ENCODE peak calls at places on chromosome 13, in five cellular contexts. One of them, this sample, is unnamed.

GRCh38 chr13:21998279-21998678 is 327.4 kb downstream of the FGF9 start:
- DNase-seq in KBM-7: no peak
- DNase-seq in NCI-H2081: no peak
- DNase-seq in heart right ventricle: no peak
- DNase-seq in AG10803: no peak
- DNase-seq in this sample: no peak

GRCh38 chr13:113299951-113300350 is 2.9 kb downstream of the LAMP1 start:
- DNase-seq in AG10803: no peak
- DNase-seq in NCI-H2081: no peak
- DNase-seq in heart right ventricle: no peak
- DNase-seq in KBM-7: peak
- DNase-seq in this sample: no peak

GRCh38 chr13:49869514-49869913 is 66.6 kb downstream of the SPRYD7 start:
- DNase-seq in KBM-7: peak
- DNase-seq in heart right ventricle: no peak
- DNase-seq in AG10803: peak
- DNase-seq in NCI-H2081: no peak
- DNase-seq in this sample: peak

GRCh38 chr13:90445179-90445578 is 902.3 kb upstream of the MIR17HG start:
- DNase-seq in heart right ventricle: no peak
- DNase-seq in AG10803: peak
- DNase-seq in NCI-H2081: no peak
- DNase-seq in KBM-7: no peak
- DNase-seq in this sample: peak

GRCh38 chr13:30796132-30796832 is 60.9 kb downstream of the ALOX5AP start:
- DNase-seq in AG10803: peak
- DNase-seq in heart right ventricle: no peak
- DNase-seq in KBM-7: no peak
- DNase-seq in NCI-H2081: no peak
- DNase-seq in this sample: peak

GRCh38 chr13:113485545-113485944 is 5.0 kb downstream of the DCUN1D2 start:
- DNase-seq in heart right ventricle: no peak
- DNase-seq in KBM-7: no peak
- DNase-seq in NCI-H2081: no peak
- DNase-seq in AG10803: no peak
- DNase-seq in this sample: no peak

GRCh38 chr13:110626510-110626909 is 11.2 kb downstream of the NAXD start:
- DNase-seq in AG10803: no peak
- DNase-seq in heart right ventricle: no peak
- DNase-seq in NCI-H2081: no peak
- DNase-seq in KBM-7: no peak
- DNase-seq in this sample: no peak

GRCh38 chr13:39317284-39317683 is 279.0 kb downstream of the NHLRC3 start:
- DNase-seq in NCI-H2081: no peak
- DNase-seq in heart right ventricle: peak
- DNase-seq in KBM-7: no peak
- DNase-seq in AG10803: peak
- DNase-seq in this sample: peak

GRCh38 chr13:84136582-84136981 is 254.3 kb upstream of the SLITRK1 start:
- DNase-seq in KBM-7: no peak
- DNase-seq in NCI-H2081: no peak
- DNase-seq in heart right ventricle: no peak
- DNase-seq in AG10803: no peak
- DNase-seq in this sample: no peak

GRCh38 chr13:66375756-66376155 is 854.4 kb downstream of the PCDH9 start:
- DNase-seq in heart right ventricle: no peak
- DNase-seq in AG10803: peak
- DNase-seq in NCI-H2081: no peak
- DNase-seq in KBM-7: no peak
- DNase-seq in this sample: no peak

GRCh38 chr13:90594694-90595093 is 752.8 kb upstream of the MIR17HG start:
- DNase-seq in heart right ventricle: no peak
- DNase-seq in NCI-H2081: no peak
- DNase-seq in KBM-7: no peak
- DNase-seq in AG10803: peak
- DNase-seq in this sample: peak

GRCh38 chr13:28653111-28653510 is 5.8 kb upstream of the POMP start:
- DNase-seq in NCI-H2081: no peak
- DNase-seq in AG10803: peak
- DNase-seq in heart right ventricle: no peak
- DNase-seq in KBM-7: no peak
- DNase-seq in this sample: no peak

GRCh38 chr13:39766464-39767167 is 111.2 kb downstream of the COG6 start:
- DNase-seq in AG10803: no peak
- DNase-seq in NCI-H2081: no peak
- DNase-seq in KBM-7: no peak
- DNase-seq in heart right ventricle: no peak
- DNase-seq in this sample: no peak

GRCh38 chr13:46062190-46062589 is 9.6 kb upstream of the ZC3H13 start:
- DNase-seq in NCI-H2081: no peak
- DNase-seq in heart right ventricle: no peak
- DNase-seq in KBM-7: no peak
- DNase-seq in AG10803: peak
- DNase-seq in this sample: peak

GRCh38 chr13:80123945-80124344 is 217.0 kb downstream of the SPRY2 start:
- DNase-seq in AG10803: no peak
- DNase-seq in KBM-7: no peak
- DNase-seq in NCI-H2081: no peak
- DNase-seq in heart right ventricle: no peak
- DNase-seq in this sample: no peak

GRCh38 chr13:62875118-62875640 is 1459.5 kb upstream of the PCDH20 start:
- DNase-seq in NCI-H2081: peak
- DNase-seq in AG10803: no peak
- DNase-seq in KBM-7: no peak
- DNase-seq in heart right ventricle: no peak
- DNase-seq in this sample: peak

GRCh38 chr13:46369506-46370268 is 17.4 kb downstream of the RUBCNL start:
- DNase-seq in NCI-H2081: no peak
- DNase-seq in KBM-7: peak
- DNase-seq in AG10803: peak
- DNase-seq in heart right ventricle: no peak
- DNase-seq in this sample: no peak

GRCh38 chr13:28569886-28570285 is 75.0 kb upstream of the FLT1 start:
- DNase-seq in AG10803: no peak
- DNase-seq in KBM-7: no peak
- DNase-seq in NCI-H2081: no peak
- DNase-seq in heart right ventricle: no peak
- DNase-seq in this sample: no peak

GRCh38 chr13:111534646-111535461 is 214.4 kb downstream of the TEX29 start:
- DNase-seq in AG10803: no peak
- DNase-seq in KBM-7: no peak
- DNase-seq in heart right ventricle: no peak
- DNase-seq in NCI-H2081: no peak
- DNase-seq in this sample: no peak

GRCh38 chr13:57629821-57630235 is 1.7 kb upstream of the PCDH17 start:
- DNase-seq in heart right ventricle: peak
- DNase-seq in KBM-7: peak
- DNase-seq in AG10803: peak
- DNase-seq in NCI-H2081: peak
- DNase-seq in this sample: peak

GRCh38 chr13:110555601-110556223 is 5.8 kb downstream of the RAB20 start:
- DNase-seq in KBM-7: peak
- DNase-seq in NCI-H2081: peak
- DNase-seq in AG10803: no peak
- DNase-seq in heart right ventricle: no peak
- DNase-seq in this sample: peak

GRCh38 chr13:26132756-26133155 is 80.9 kb upstream of the SHISA2 start:
- DNase-seq in heart right ventricle: no peak
- DNase-seq in NCI-H2081: peak
- DNase-seq in AG10803: peak
- DNase-seq in KBM-7: peak
- DNase-seq in this sample: peak

GRCh38 chr13:51444922-51445321 is 7.9 kb downstream of the INTS6 start:
- DNase-seq in heart right ventricle: no peak
- DNase-seq in KBM-7: peak
- DNase-seq in NCI-H2081: no peak
- DNase-seq in AG10803: peak
- DNase-seq in this sample: peak

GRCh38 chr13:42594577-42595571 is 20.9 kb downstream of the TNFSF11 start:
- DNase-seq in heart right ventricle: peak
- DNase-seq in AG10803: peak
- DNase-seq in KBM-7: peak
- DNase-seq in NCI-H2081: peak
- DNase-seq in this sample: peak

GRCh38 chr13:76741624-76742023 is 144.6 kb downstream of the KCTD12 start:
- DNase-seq in AG10803: no peak
- DNase-seq in KBM-7: no peak
- DNase-seq in NCI-H2081: no peak
- DNase-seq in heart right ventricle: no peak
- DNase-seq in this sample: no peak

GRCh38 chr13:82571653-82572052 is 1310.6 kb downstream of the SLITRK1 start:
- DNase-seq in NCI-H2081: no peak
- DNase-seq in AG10803: no peak
- DNase-seq in KBM-7: no peak
- DNase-seq in heart right ventricle: no peak
- DNase-seq in this sample: peak

GRCh38 chr13:21060063-21060826 is 1.1 kb downstream of the LATS2 start:
- DNase-seq in KBM-7: peak
- DNase-seq in AG10803: peak
- DNase-seq in heart right ventricle: peak
- DNase-seq in NCI-H2081: no peak
- DNase-seq in this sample: peak

GRCh38 chr13:101346942-101347728 is 69.2 kb downstream of the NALCN start:
- DNase-seq in AG10803: peak
- DNase-seq in heart right ventricle: no peak
- DNase-seq in NCI-H2081: no peak
- DNase-seq in KBM-7: no peak
- DNase-seq in this sample: no peak

GRCh38 chr13:80338781-80339577 is 1.9 kb downstream of the SPRY2 start:
- DNase-seq in AG10803: peak
- DNase-seq in NCI-H2081: peak
- DNase-seq in heart right ventricle: peak
- DNase-seq in KBM-7: peak
- DNase-seq in this sample: peak

GRCh38 chr13:109862627-109863026 is 76.2 kb upstream of the IRS2 start:
- DNase-seq in AG10803: no peak
- DNase-seq in heart right ventricle: no peak
- DNase-seq in NCI-H2081: no peak
- DNase-seq in KBM-7: no peak
- DNase-seq in this sample: peak

GRCh38 chr13:41065098-41065497 is 3.8 kb downstream of the WBP4 start:
- DNase-seq in AG10803: peak
- DNase-seq in NCI-H2081: no peak
- DNase-seq in heart right ventricle: no peak
- DNase-seq in KBM-7: no peak
- DNase-seq in this sample: no peak

GRCh38 chr13:67395577-67395976 is 165.4 kb upstream of the PCDH9 start:
- DNase-seq in NCI-H2081: no peak
- DNase-seq in AG10803: no peak
- DNase-seq in heart right ventricle: no peak
- DNase-seq in KBM-7: no peak
- DNase-seq in this sample: no peak

This sample was measured in PC-3.